ENCODE peak calls at places on chromosomes 4 and X, in six cellular contexts. B, X, E, R, Q and J are unnamed samples.
A peak's percentile ranks its signal among the peaks of the same experiment; 100 is the strongest.

GRCh38 chr4:61375316-61375715 is 175.2 kb downstream of the ADGRL3 start:
- DNase-seq in B (no peak), X (no peak), E (no peak), R (no peak), Q (no peak), J (no peak)

GRCh38 chr4:41957634-41958033 is 22.4 kb downstream of the TMEM33 start:
- DNase-seq in B (no peak), X (no peak), E (no peak), R (peak; percentile 5), Q (peak; percentile 20), J (peak; percentile 77)

GRCh38 chrX:46185923-46186810 is 359.1 kb downstream of the ZNF674 start:
- DNase-seq in B (no peak), X (no peak), E (no peak), R (no peak), Q (no peak), J (no peak)

GRCh38 chr4:88230953-88231835 is 53.2 kb downstream of the PPM1K start:
- DNase-seq in B (no peak), X (peak; percentile 28), E (no peak), R (peak; percentile 20), Q (no peak), J (no peak)

GRCh38 chrX:17242470-17242869 is 132.5 kb upstream of the NHS start:
- DNase-seq in B (peak; percentile 39), X (peak; percentile 55), E (peak; percentile 28), R (peak; percentile 55), Q (no peak), J (peak; percentile 55)

GRCh38 chr4:186932196-186932595 is 208.5 kb upstream of the FAT1 start:
- DNase-seq in B (no peak), X (no peak), E (no peak), R (no peak), Q (no peak), J (no peak)

GRCh38 chrX:64152857-64153256 is 52.7 kb downstream of the AMER1 start:
- DNase-seq in B (no peak), X (no peak), E (no peak), R (no peak), Q (no peak), J (no peak)

GRCh38 chr4:93084599-93085305 is 743.8 kb upstream of the ATOH1 start:
- DNase-seq in B (no peak), X (no peak), E (no peak), R (no peak), Q (no peak), J (no peak)

GRCh38 chr4:142631836-142632235 is 214.3 kb downstream of the INPP4B start:
- DNase-seq in B (no peak), X (no peak), E (no peak), R (no peak), Q (no peak), J (no peak)

GRCh38 chr4:159220353-159220752 is 117.5 kb downstream of the RAPGEF2 start:
- DNase-seq in B (no peak), X (no peak), E (no peak), R (no peak), Q (no peak), J (no peak)

GRCh38 chr4:71472946-71473345 is 134.1 kb downstream of the SLC4A4 start:
- DNase-seq in B (no peak), X (no peak), E (no peak), R (peak; percentile 89), Q (no peak), J (no peak)

GRCh38 chr4:100289530-100289888 is 99.2 kb upstream of the DDIT4L start:
- DNase-seq in B (no peak), X (no peak), E (no peak), R (no peak), Q (no peak), J (no peak)

GRCh38 chrX:132612990-132613564 is 124.2 kb upstream of the MBNL3 start:
- DNase-seq in B (peak; percentile 55), X (peak; percentile 26), E (peak; percentile 27), R (peak; percentile 4), Q (no peak), J (peak; percentile 66)

GRCh38 chrX:42797646-42798045 is 19.7 kb upstream of the PPP1R2C start:
- DNase-seq in B (no peak), X (no peak), E (no peak), R (no peak), Q (no peak), J (no peak)

GRCh38 chr4:123699823-123700822 is 303.5 kb downstream of the SPRY1 start:
- DNase-seq in B (no peak), X (no peak), E (no peak), R (peak; percentile 93), Q (no peak), J (no peak)

GRCh38 chrX:106933538-106933961 is 13.3 kb downstream of the CLDN2 start:
- DNase-seq in B (peak; percentile 52), X (peak; percentile 33), E (no peak), R (peak; percentile 52), Q (no peak), J (no peak)

GRCh38 chr4:52760256-52760655 is 9.0 kb upstream of the ERVMER34-1 start:
- DNase-seq in B (no peak), X (no peak), E (no peak), R (no peak), Q (no peak), J (no peak)

GRCh38 chrX:150421816-150422215 is 58.7 kb downstream of the MAMLD1 start:
- DNase-seq in B (peak; percentile 63), X (peak; percentile 54), E (no peak), R (peak; percentile 29), Q (no peak), J (no peak)

GRCh38 chr4:140755811-140756291 is 334 bp downstream of the TBC1D9 start:
- DNase-seq in B (peak; percentile 54), X (peak; percentile 55), E (peak; percentile 50), R (peak; percentile 46), Q (no peak), J (no peak)

GRCh38 chrX:13046035-13046851 is 1.8 kb upstream of the FAM9C start:
- DNase-seq in B (no peak), X (no peak), E (no peak), R (no peak), Q (no peak), J (no peak)

GRCh38 chrX:16687514-16687913 is 25.0 kb downstream of the CTPS2 start:
- DNase-seq in B (no peak), X (no peak), E (no peak), R (peak; percentile 31), Q (no peak), J (no peak)

GRCh38 chr4:27248829-27249228 is 388.2 kb downstream of the STIM2 start:
- DNase-seq in B (no peak), X (no peak), E (no peak), R (peak; percentile 24), Q (no peak), J (no peak)

GRCh38 chrX:53284684-53285447 is 3.5 kb upstream of the IQSEC2 start:
- DNase-seq in B (peak; percentile 46), X (peak; percentile 66), E (peak; percentile 71), R (peak; percentile 36), Q (peak; percentile 8), J (peak; percentile 60)

GRCh38 chrX:14051416-14051815 is 21.7 kb upstream of the GEMIN8 start:
- DNase-seq in B (no peak), X (no peak), E (no peak), R (no peak), Q (no peak), J (no peak)

DNA sequence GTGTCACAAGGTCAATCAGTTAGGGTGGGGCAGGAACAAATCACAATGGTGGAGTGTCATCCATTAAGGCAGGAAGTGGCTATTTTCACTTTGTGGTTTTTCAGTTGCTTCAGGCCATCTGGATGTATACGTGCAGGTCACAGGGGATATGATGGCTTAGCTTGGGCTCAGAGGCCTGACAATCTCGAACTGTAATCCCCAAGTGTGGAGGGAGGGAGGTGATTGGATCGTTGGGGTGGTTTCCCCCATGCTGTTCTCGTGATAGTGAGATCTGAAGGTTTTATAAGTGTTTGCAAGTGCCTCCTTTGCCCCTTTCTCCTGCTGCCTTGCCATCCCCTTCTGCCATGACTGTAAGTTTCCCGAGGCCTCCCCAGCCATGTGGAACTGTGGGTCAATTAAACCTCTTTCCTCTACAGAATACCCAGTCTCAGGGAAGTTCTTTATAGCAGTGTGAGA is 36.7 kb upstream of the STS start:
- DNase-seq in B (no peak), X (no peak), E (no peak), R (no peak), Q (peak; percentile 73), J (no peak)
- TF ChIP-seq POLR2A in B (no peak), X (no peak), E (no peak), R (no peak), Q (peak; percentile 61), J (no peak)

DNA sequence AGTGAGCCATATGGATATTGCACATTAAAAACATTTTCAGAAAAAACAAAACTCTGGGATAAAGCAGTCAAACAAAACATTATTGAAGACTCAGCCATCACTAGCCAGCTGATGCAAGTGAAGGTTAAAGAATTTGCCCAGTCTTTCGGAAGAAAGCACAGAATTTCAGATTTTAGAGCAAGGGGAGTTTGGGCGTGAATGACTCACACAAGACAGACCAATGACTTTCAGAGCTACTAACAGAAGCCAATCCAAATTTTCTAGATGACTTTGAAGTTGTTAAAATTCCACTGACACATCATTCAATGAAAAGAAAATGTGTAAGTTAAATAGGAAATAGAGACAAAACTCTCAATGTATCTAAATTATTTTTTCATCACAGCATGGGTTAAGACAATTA is 4.0 kb downstream of the MRFAP1L1 start:
- DNase-seq in B (no peak), X (no peak), E (no peak), R (no peak), Q (no peak), J (no peak)
- TF ChIP-seq POLR2A in B (no peak), X (no peak), E (no peak), R (no peak), Q (no peak), J (no peak)

GRCh38 chr4:1713003-1713397 is 881 bp upstream of the SLBP start:
- DNase-seq in B (no peak), X (no peak), E (no peak), R (no peak), Q (no peak), J (no peak)

GRCh38 chr4:1711055-1711905 is 839 bp downstream of the SLBP start:
- DNase-seq in B (peak; percentile 73), X (peak; percentile 61), E (peak; percentile 63), R (peak; percentile 55), Q (no peak), J (peak; percentile 80)

GRCh38 chr4:1711906-1712215 is 258 bp downstream of the SLBP start:
- DNase-seq in B (no peak), X (no peak), E (no peak), R (peak; percentile 18), Q (no peak), J (peak; percentile 90)

GRCh38 chr4:1714303-1715001 is 2.3 kb upstream of the SLBP start:
- DNase-seq in B (no peak), X (no peak), E (no peak), R (no peak), Q (no peak), J (peak; percentile 31)

GRCh38 chr4:1712216-1713002 is at the start of gene SLBP:
- DNase-seq in B (peak; percentile 99), X (peak; percentile 96), E (peak; percentile 99), R (peak; percentile 88), Q (peak; percentile 90), J (peak; percentile 98)
- TF ChIP-seq POLR2A in B (peak; percentile 96), X (peak; percentile 87), E (peak; percentile 79), R (peak; percentile 80), Q (no peak), J (peak; percentile 92)

GRCh38 chr4:101347557-101348366 is 436 bp upstream of the PPP3CA start:
- DNase-seq in B (peak; percentile 100), X (peak; percentile 99), E (peak; percentile 100), R (peak; percentile 95), Q (peak; percentile 83), J (peak; percentile 97)
- TF ChIP-seq POLR2A in B (peak; percentile 76), X (peak; percentile 72), E (peak; percentile 98), R (peak; percentile 43), Q (peak; percentile 80), J (peak; percentile 91)